ENCODE peak calls at places on chromosomes 5 and 9, in ten cellular contexts. J is psoas muscle, Q is MCF 10A, I is adrenal gland, O is kidney, R is esophagus squamous epithelium, E is ovary, T is nephron progenitor cell, H is prostate gland, P is fibroblast of lung. B is an unnamed sample.

GRCh38 chr5:1011226-1011631 is 2.6 kb downstream of the NKD2 start:
- DNase-seq in I (no peak), R (no peak), H (no peak), O (peak; percentile 69), T (peak; percentile 56), Q (peak; percentile 46), E (peak; percentile 16), P (no peak), J (peak; percentile 37), B (peak; percentile 79)

GRCh38 chr9:81377310-81377709 is 312.0 kb downstream of the TLE1 start:
- DNase-seq in I (no peak), P (no peak), E (no peak), R (no peak), O (no peak), T (no peak), Q (no peak), H (no peak), J (no peak), B (no peak)

GRCh38 chr9:80707120-80707519 is 982.2 kb downstream of the TLE1 start:
- DNase-seq in P (peak; percentile 17), R (no peak), H (no peak), J (no peak), E (no peak), O (no peak), I (no peak), T (no peak), Q (peak; percentile 23), B (no peak)

GRCh38 chr5:1648806-1649205 is 125.0 kb upstream of the LPCAT1 start:
- DNase-seq in Q (no peak), T (no peak), H (no peak), J (no peak), E (no peak), P (no peak), O (no peak), I (no peak), R (no peak), B (no peak)

GRCh38 chr5:73299017-73299630 is 126.1 kb downstream of the TMEM174 start:
- DNase-seq in I (no peak), H (no peak), E (no peak), O (peak; percentile 68), J (no peak), Q (no peak), T (peak; percentile 65), R (no peak), P (peak; percentile 31), B (peak; percentile 74)

GRCh38 chr5:58088941-58089340 is 370.9 kb downstream of the PLK2 start:
- DNase-seq in O (no peak), P (no peak), H (no peak), Q (peak; percentile 23), I (no peak), E (no peak), J (no peak), R (no peak), T (no peak), B (peak; percentile 5)

GRCh38 chr9:132670816-132671371 is 630 bp downstream of the GTF3C4 start:
- DNase-seq in R (no peak), H (no peak), O (peak; percentile 71), J (peak; percentile 54), T (peak; percentile 50), E (peak; percentile 47), P (peak; percentile 27), I (peak; percentile 42), Q (peak; percentile 25), B (peak; percentile 24)

GRCh38 chr5:176341325-176342198 is 20.0 kb downstream of the KIAA1191 start:
- DNase-seq in R (no peak), E (peak; percentile 31), I (no peak), P (no peak), J (no peak), O (no peak), T (no peak), Q (no peak), H (no peak), B (no peak)

GRCh38 chr5:176817864-176818377 is 7.6 kb downstream of the UNC5A start:
- DNase-seq in T (peak; percentile 63), E (no peak), R (no peak), J (no peak), O (no peak), I (no peak), Q (no peak), P (no peak), H (no peak), B (peak; percentile 69)

GRCh38 chr9:132241840-132242620 is 80.2 kb downstream of the NTNG2 start:
- DNase-seq in H (no peak), Q (no peak), R (no peak), J (peak; percentile 54), I (no peak), P (peak; percentile 34), E (peak; percentile 54), O (peak; percentile 80), T (peak; percentile 54), B (no peak)

GRCh38 chr5:133244242-133244641 is 192.4 kb downstream of the HSPA4 start:
- DNase-seq in H (no peak), Q (no peak), J (no peak), O (no peak), R (no peak), T (no peak), P (peak; percentile 39), E (no peak), I (no peak), B (no peak)

GRCh38 chr5:136190904-136191303 is 2.1 kb downstream of the SMIM32 start:
- DNase-seq in P (no peak), Q (no peak), H (no peak), E (no peak), I (no peak), O (peak; percentile 13), J (no peak), T (no peak), R (no peak), B (no peak)

GRCh38 chr9:89795555-89796195 is 190.9 kb downstream of the GADD45G start:
- DNase-seq in E (no peak), J (peak; percentile 22), T (no peak), H (no peak), O (no peak), R (no peak), I (no peak), P (no peak), Q (no peak), B (no peak)

GRCh38 chr5:83559141-83559785 is 87.7 kb downstream of the VCAN start:
- DNase-seq in I (no peak), O (no peak), Q (no peak), H (no peak), R (no peak), T (no peak), P (peak; percentile 28), J (no peak), E (no peak), B (peak; percentile 17)

GRCh38 chr9:112487008-112487798 is 576 bp downstream of the KIAA1958 start:
- DNase-seq in J (peak; percentile 75), I (peak; percentile 73), H (peak; percentile 55), Q (peak; percentile 46), T (peak; percentile 71), O (peak; percentile 89), P (peak; percentile 55), E (peak; percentile 80), R (no peak), B (peak; percentile 59)

GRCh38 chr5:142446131-142446959 is 121.5 kb upstream of the SPRY4 start:
- DNase-seq in O (no peak), H (no peak), I (peak; percentile 54), Q (no peak), P (peak; percentile 89), J (no peak), T (no peak), E (no peak), R (no peak), B (peak; percentile 20)

GRCh38 chr9:127854169-127854833 is at the start of gene ENG:
- DNase-seq in I (peak; percentile 69), P (peak; percentile 57), T (peak; percentile 44), O (peak; percentile 96), Q (peak; percentile 48), J (peak; percentile 88), H (peak; percentile 31), R (no peak), E (peak; percentile 92), B (peak; percentile 14)
- TF ChIP-seq CTCF in I (no peak), P (no peak), T (no peak), O (no peak), Q (peak; percentile 4), J (peak; percentile 6), H (no peak), R (no peak), E (peak; percentile 20), B (no peak)

DNA sequence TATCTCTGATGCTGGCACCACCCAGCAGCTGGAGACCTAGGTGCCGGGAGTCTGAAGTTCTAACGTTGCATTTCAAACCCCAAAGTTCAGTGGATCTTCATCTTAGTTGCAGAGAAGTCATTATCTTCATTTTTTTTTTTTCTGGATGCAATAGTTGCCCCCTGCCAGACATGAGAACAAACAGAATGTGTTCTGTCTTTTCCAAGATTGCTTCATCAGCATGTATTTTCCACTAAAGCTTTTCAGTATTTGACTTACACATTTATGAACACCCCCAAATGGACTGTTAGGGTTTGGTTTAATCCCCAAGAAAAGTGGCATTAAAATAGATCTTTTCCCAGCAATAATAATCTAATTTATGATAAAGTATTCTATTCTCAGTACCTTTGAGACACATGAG is 135.2 kb upstream of the OSMR start:
- DNase-seq in E (no peak), Q (no peak), O (no peak), J (no peak), R (no peak), P (no peak), I (no peak), H (no peak), T (no peak), B (no peak)
- TF ChIP-seq CTCF in E (no peak), Q (no peak), O (no peak), J (no peak), R (no peak), P (no peak), I (no peak), H (no peak), T (no peak), B (no peak)

GRCh38 chr5:121737120-121737519 is 114.6 kb upstream of the FTMT start:
- DNase-seq in Q (peak; percentile 25), J (no peak), H (no peak), E (no peak), R (no peak), I (no peak), O (no peak), P (peak; percentile 12), T (no peak), B (no peak)

GRCh38 chr5:121735618-121736017 is 116.1 kb upstream of the FTMT start:
- DNase-seq in J (no peak), E (no peak), R (no peak), T (no peak), P (no peak), H (no peak), I (no peak), O (no peak), Q (no peak), B (no peak)

GRCh38 chr5:121725450-121725849 is 126.2 kb upstream of the FTMT start:
- DNase-seq in J (no peak), P (no peak), I (no peak), R (no peak), H (no peak), Q (no peak), T (no peak), E (no peak), O (no peak), B (no peak)

GRCh38 chr5:121731377-121731776 is 120.3 kb upstream of the FTMT start:
- DNase-seq in P (no peak), R (no peak), O (no peak), H (no peak), J (no peak), T (no peak), E (no peak), Q (no peak), I (no peak), B (no peak)
- TF ChIP-seq CTCF in P (no peak), R (no peak), O (no peak), H (no peak), J (no peak), T (no peak), E (no peak), Q (no peak), I (no peak), B (no peak)

GRCh38 chr9:33942471-33943083 is 106.1 kb downstream of the UBAP2 start:
- DNase-seq in R (no peak), T (no peak), O (no peak), E (no peak), I (no peak), J (no peak), P (peak; percentile 89), H (no peak), Q (peak; percentile 59), B (no peak)
- TF ChIP-seq CTCF in R (peak; percentile 32), T (no peak), O (no peak), E (no peak), I (no peak), J (peak; percentile 32), P (peak; percentile 32), H (no peak), Q (no peak), B (no peak)